ENCODE peak calls at places on chromosome 3, in five cellular contexts. C, V, X, R and N are unnamed samples.
A peak's percentile ranks its signal among the peaks of the same experiment; 100 is the strongest.

GRCh38 chr3:188797045-188797444 is 374.7 kb upstream of the TPRG1 start:
- DNase-seq in R (no peak), X (no peak), V (no peak), C (no peak), N (no peak)

GRCh38 chr3:195698325-195699147 is 22.2 kb upstream of the MUC20 start:
- DNase-seq in C (no peak), V (no peak), X (no peak), R (no peak), N (no peak)

GRCh38 chr3:23135026-23135785 is 67.9 kb upstream of the UBE2E2 start:
- DNase-seq in C (no peak), V (no peak), R (no peak), X (no peak), N (no peak)

GRCh38 chr3:177713921-177714900 is 516.9 kb upstream of the TBL1XR1 start:
- DNase-seq in X (no peak), V (no peak), R (no peak), C (no peak), N (no peak)

GRCh38 chr3:58793052-58793451 is 126.5 kb upstream of the FAM3D start:
- DNase-seq in V (no peak), R (no peak), C (no peak), X (no peak), N (no peak)

GRCh38 chr3:70789878-70790277 is 477.4 kb upstream of the MDFIC2 start:
- DNase-seq in V (no peak), R (no peak), X (no peak), C (no peak), N (no peak)

GRCh38 chr3:126375835-126376331 is 18.7 kb upstream of the KLF15 start:
- DNase-seq in C (no peak), V (no peak), R (no peak), X (no peak), N (no peak)

GRCh38 chr3:99167016-99167415 is 265.5 kb upstream of the DCBLD2 start:
- DNase-seq in X (no peak), V (peak; percentile 18), R (no peak), C (no peak), N (no peak)

GRCh38 chr3:151638555-151638954 is 95.2 kb upstream of the AADACL2 start:
- DNase-seq in C (no peak), R (no peak), V (no peak), X (no peak), N (no peak)

GRCh38 chr3:15291589-15292541 is 40.5 kb downstream of the SH3BP5 start:
- DNase-seq in C (no peak), R (peak; percentile 34), X (no peak), V (no peak), N (no peak)

GRCh38 chr3:79396595-79396994 is 371.2 kb downstream of the ROBO1 start:
- DNase-seq in X (no peak), R (no peak), C (no peak), V (no peak), N (no peak)

GRCh38 chr3:105394177-105394576 is 27.5 kb downstream of the ALCAM start:
- DNase-seq in X (no peak), V (no peak), R (no peak), C (no peak), N (no peak)

GRCh38 chr3:42728056-42728455 is 25.5 kb upstream of the HHATL start:
- DNase-seq in C (no peak), X (no peak), V (no peak), R (no peak), N (no peak)